ENCODE peak calls at places on chromosome 17, in four cellular contexts. S is nephron progenitor cell, X is NCI-H1092, N is GM12891. H is an unnamed sample.

GRCh38 chr17:69729937-69730336 is 315.4 kb downstream of the MAP2K6 start:
- DNase-seq in N (no peak), X (no peak), S (no peak), H (peak; percentile 62)

GRCh38 chr17:42913981-42914617 is 13.5 kb downstream of the G6PC1 start:
- DNase-seq in N (no peak), S (no peak), X (no peak), H (no peak)

GRCh38 chr17:49230636-49231562 is at the start of gene PHOSPHO1:
- DNase-seq in S (peak; percentile 96), X (peak; percentile 69), N (peak; percentile 87), H (peak; percentile 93)

GRCh38 chr17:76103274-76104139 is at the start of gene EXOC7:
- DNase-seq in X (peak; percentile 91), S (peak; percentile 94), N (peak; percentile 97), H (peak; percentile 98)

GRCh38 chr17:61732169-61732568 is 131.2 kb downstream of the BRIP1 start:
- DNase-seq in S (no peak), X (no peak), N (no peak), H (no peak)

GRCh38 chr17:6800422-6801027 is 24.5 kb downstream of the FBXO39 start:
- DNase-seq in X (no peak), N (no peak), S (no peak), H (no peak)

GRCh38 chr17:18261659-18262058 is 1.2 kb downstream of the MIEF2 start:
- DNase-seq in S (no peak), X (no peak), N (no peak), H (no peak)

GRCh38 chr17:78991017-78991783 is 11.5 kb upstream of the LGALS3BP start:
- DNase-seq in X (no peak), N (no peak), S (no peak), H (no peak)

GRCh38 chr17:73480740-73481139 is 163.5 kb downstream of the SDK2 start:
- DNase-seq in N (no peak), X (no peak), S (no peak), H (no peak)

GRCh38 chr17:53659181-53659580 is 163.5 kb upstream of the KIF2B start:
- DNase-seq in X (no peak), N (no peak), S (no peak), H (no peak)

GRCh38 chr17:61401280-61402072 is 1.8 kb downstream of the TBX2 start:
- DNase-seq in X (no peak), S (no peak), N (no peak), H (peak; percentile 42)

GRCh38 chr17:71260366-71260765 is 860.5 kb upstream of the SOX9 start:
- DNase-seq in X (no peak), N (no peak), S (no peak), H (no peak)

GRCh38 chr17:21282231-21282630 is 2.3 kb upstream of the MAP2K3 start:
- DNase-seq in X (no peak), N (no peak), S (no peak), H (peak; percentile 95)

GRCh38 chr17:55394357-55395021 is 27.1 kb downstream of the MMD start:
- DNase-seq in X (no peak), S (no peak), N (no peak), H (no peak)

GRCh38 chr17:46003907-46004748 is 5.1 kb downstream of the STH start:
- DNase-seq in S (no peak), X (peak; percentile 78), N (no peak), H (peak; percentile 81)

GRCh38 chr17:73156887-73157870 is 7.6 kb upstream of the SSTR2 start:
- DNase-seq in N (no peak), S (no peak), X (no peak), H (no peak)

GRCh38 chr17:4247981-4248388 is 15.8 kb downstream of the ANKFY1 start:
- DNase-seq in X (no peak), N (no peak), S (no peak), H (no peak)

GRCh38 chr17:48841395-48841831 is 10.6 kb downstream of the CALCOCO2 start:
- DNase-seq in N (peak; percentile 30), S (no peak), X (no peak), H (peak; percentile 95)

GRCh38 chr17:10824874-10825273 is 13.0 kb downstream of the PIRT start:
- DNase-seq in X (no peak), N (no peak), S (no peak), H (no peak)

GRCh38 chr17:9402590-9403199 is 172.9 kb downstream of the STX8 start:
- DNase-seq in N (no peak), X (no peak), S (peak; percentile 26), H (peak; percentile 23)

GRCh38 chr17:66733759-66734158 is 101.2 kb upstream of the CACNG5 start:
- DNase-seq in N (no peak), S (no peak), X (no peak), H (no peak)

GRCh38 chr17:7818026-7818425 is 16.0 kb upstream of the KDM6B start:
- DNase-seq in S (no peak), X (no peak), N (no peak), H (no peak)

GRCh38 chr17:72560303-72561247 is 439.8 kb downstream of the SOX9 start:
- DNase-seq in N (peak; percentile 77), X (peak; percentile 42), S (peak; percentile 62), H (peak; percentile 75)

H was measured in adipocyte.